ENCODE peak calls at places on chromosome 15, in six cellular contexts. One of them, this sample, is unnamed.

GRCh38 chr15:90907051-90907660 is 4.1 kb downstream of the MAN2A2 start:
- DNase-seq in lower lobe of right lung: peak; percentile 33
- DNase-seq in mammary epithelial cell: no peak
- DNase-seq in mesendoderm: no peak
- DNase-seq in psoas muscle: no peak
- DNase-seq in A549: no peak
- DNase-seq in this sample: no peak

GRCh38 chr15:49570174-49570573 is 50.4 kb downstream of the FAM227B start:
- DNase-seq in mammary epithelial cell: no peak
- DNase-seq in lower lobe of right lung: no peak
- DNase-seq in psoas muscle: no peak
- DNase-seq in mesendoderm: no peak
- DNase-seq in A549: no peak
- DNase-seq in this sample: no peak

GRCh38 chr15:73464602-73465001 is 21.6 kb downstream of the REC114 start:
- DNase-seq in lower lobe of right lung: no peak
- DNase-seq in mesendoderm: peak; percentile 57
- DNase-seq in psoas muscle: no peak
- DNase-seq in mammary epithelial cell: no peak
- DNase-seq in A549: peak; percentile 43
- DNase-seq in this sample: no peak

GRCh38 chr15:101262551-101262950 is 10.7 kb upstream of the CHSY1 start:
- DNase-seq in mesendoderm: no peak
- DNase-seq in lower lobe of right lung: no peak
- DNase-seq in psoas muscle: no peak
- DNase-seq in mammary epithelial cell: no peak
- DNase-seq in A549: no peak
- DNase-seq in this sample: no peak

GRCh38 chr15:100112061-100112420 is 229.7 kb downstream of the ADAMTS17 start:
- DNase-seq in lower lobe of right lung: no peak
- DNase-seq in psoas muscle: no peak
- DNase-seq in A549: no peak
- DNase-seq in mammary epithelial cell: no peak
- DNase-seq in mesendoderm: no peak
- DNase-seq in this sample: no peak

GRCh38 chr15:89912145-89912673 is 543 bp downstream of the ARPIN start:
- DNase-seq in mammary epithelial cell: no peak
- DNase-seq in mesendoderm: peak; percentile 35
- DNase-seq in A549: peak; percentile 58
- DNase-seq in psoas muscle: peak; percentile 46
- DNase-seq in lower lobe of right lung: peak; percentile 67
- DNase-seq in this sample: no peak

GRCh38 chr15:74727727-74728126 is 2.4 kb upstream of the CYP1A1 start:
- DNase-seq in lower lobe of right lung: no peak
- DNase-seq in mesendoderm: no peak
- DNase-seq in mammary epithelial cell: no peak
- DNase-seq in psoas muscle: no peak
- DNase-seq in A549: no peak
- DNase-seq in this sample: no peak

GRCh38 chr15:95600367-95600766 is 730.1 kb upstream of the NR2F2 start:
- DNase-seq in psoas muscle: no peak
- DNase-seq in mesendoderm: no peak
- DNase-seq in lower lobe of right lung: no peak
- DNase-seq in mammary epithelial cell: no peak
- DNase-seq in A549: no peak
- DNase-seq in this sample: no peak

GRCh38 chr15:31392761-31393401 is 66.2 kb downstream of the KLF13 start:
- DNase-seq in psoas muscle: no peak
- DNase-seq in mammary epithelial cell: no peak
- DNase-seq in lower lobe of right lung: no peak
- DNase-seq in A549: no peak
- DNase-seq in mesendoderm: peak; percentile 36
- DNase-seq in this sample: peak; percentile 33

GRCh38 chr15:92012368-92012629 is 158.8 kb downstream of the SLCO3A1 start:
- DNase-seq in mesendoderm: no peak
- DNase-seq in mammary epithelial cell: peak; percentile 36
- DNase-seq in A549: no peak
- DNase-seq in lower lobe of right lung: no peak
- DNase-seq in psoas muscle: no peak
- DNase-seq in this sample: no peak

GRCh38 chr15:88375234-88375926 is 91.8 kb downstream of the MRPL46 start:
- DNase-seq in A549: peak; percentile 65
- DNase-seq in psoas muscle: no peak
- DNase-seq in lower lobe of right lung: no peak
- DNase-seq in mammary epithelial cell: peak; percentile 58
- DNase-seq in mesendoderm: peak; percentile 70
- DNase-seq in this sample: no peak

GRCh38 chr15:31295660-31296059 is 31.0 kb upstream of the KLF13 start:
- DNase-seq in psoas muscle: no peak
- DNase-seq in lower lobe of right lung: no peak
- DNase-seq in mesendoderm: no peak
- DNase-seq in mammary epithelial cell: no peak
- DNase-seq in A549: no peak
- DNase-seq in this sample: no peak

GRCh38 chr15:85167568-85167967 is 185.9 kb downstream of the PDE8A start:
- DNase-seq in lower lobe of right lung: no peak
- DNase-seq in mesendoderm: no peak
- DNase-seq in psoas muscle: no peak
- DNase-seq in mammary epithelial cell: no peak
- DNase-seq in A549: no peak
- DNase-seq in this sample: no peak

DNA sequence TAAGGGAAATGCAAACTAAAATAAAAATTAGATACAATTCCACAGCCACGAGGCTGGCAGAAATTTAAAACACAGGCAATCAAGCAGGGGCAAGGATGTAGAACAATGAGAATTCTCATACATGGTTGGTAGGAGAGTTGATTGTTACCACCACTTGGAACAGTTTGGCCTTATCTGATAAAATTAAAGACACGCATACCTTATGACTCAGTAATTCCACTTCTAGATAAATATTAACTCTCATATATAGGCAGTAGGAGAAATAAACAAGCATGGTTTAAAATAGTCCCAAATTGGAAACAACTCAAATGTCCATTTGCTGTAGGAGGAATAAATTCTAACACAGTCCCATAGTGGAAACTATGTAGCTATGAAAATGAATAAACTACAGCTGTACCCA is 42.3 kb upstream of the USP3 start:
- DNase-seq in mesendoderm: no peak
- DNase-seq in A549: no peak
- DNase-seq in mammary epithelial cell: no peak
- DNase-seq in psoas muscle: no peak
- DNase-seq in lower lobe of right lung: no peak
- DNase-seq in this sample: no peak
- H3K27ac ChIP-seq in mesendoderm: no peak overlapping the region
- H3K27ac ChIP-seq in A549: peak overlapping the region; percentile 64
- H3K27ac ChIP-seq in mammary epithelial cell: no peak overlapping the region
- H3K27ac ChIP-seq in psoas muscle: no peak overlapping the region
- H3K27ac ChIP-seq in lower lobe of right lung: no peak overlapping the region
- H3K27ac ChIP-seq in this sample: no peak overlapping the region

DNA sequence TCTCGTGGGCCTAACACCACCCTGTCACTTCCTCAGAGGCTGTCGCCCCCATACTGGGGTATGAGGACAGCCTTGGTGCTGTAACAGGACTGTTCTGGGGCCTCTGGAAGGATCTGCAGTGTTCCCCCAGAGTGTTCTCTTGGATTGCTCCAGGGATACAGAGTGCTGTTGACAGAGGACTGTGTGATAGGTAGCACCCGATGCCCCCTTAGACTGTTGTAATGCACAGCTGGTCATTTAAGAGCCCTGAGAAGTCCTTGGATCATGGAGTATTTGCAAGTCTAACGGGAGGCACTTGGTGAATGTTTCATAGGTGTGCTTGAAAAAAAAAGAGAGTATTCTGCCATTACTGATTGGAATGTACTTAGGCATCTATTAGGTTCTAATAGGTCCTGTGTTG is 35.4 kb upstream of the UBE3A start:
- DNase-seq in psoas muscle: no peak
- DNase-seq in A549: no peak
- DNase-seq in mammary epithelial cell: no peak
- DNase-seq in lower lobe of right lung: no peak
- DNase-seq in mesendoderm: no peak
- DNase-seq in this sample: no peak
- H3K27ac ChIP-seq in psoas muscle: no peak overlapping the region
- H3K27ac ChIP-seq in A549: no peak overlapping the region
- H3K27ac ChIP-seq in mammary epithelial cell: no peak overlapping the region
- H3K27ac ChIP-seq in lower lobe of right lung: no peak overlapping the region
- H3K27ac ChIP-seq in mesendoderm: no peak overlapping the region
- H3K27ac ChIP-seq in this sample: no peak overlapping the region

DNA sequence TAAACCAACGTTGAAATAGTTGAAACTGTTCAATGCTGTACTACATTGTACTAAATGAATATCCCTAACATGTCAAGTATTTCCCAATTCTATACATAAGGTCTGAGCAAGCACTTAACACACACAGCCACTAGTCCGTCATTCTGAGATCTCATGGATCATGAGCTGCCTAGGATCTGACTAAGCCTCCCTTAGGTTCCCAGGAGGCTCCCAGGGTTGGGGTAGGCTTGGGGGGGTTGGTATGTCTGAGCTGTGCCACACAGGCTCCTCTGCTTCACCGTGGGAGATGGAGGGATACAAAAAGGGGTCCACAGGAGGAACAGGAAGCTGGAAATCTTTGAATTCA is 5.9 kb downstream of the RASGRP1 start:
- DNase-seq in lower lobe of right lung: no peak
- DNase-seq in A549: no peak
- DNase-seq in mesendoderm: no peak
- DNase-seq in psoas muscle: no peak
- DNase-seq in mammary epithelial cell: no peak
- DNase-seq in this sample: no peak
- H3K27ac ChIP-seq in lower lobe of right lung: no peak overlapping the region
- H3K27ac ChIP-seq in A549: no peak overlapping the region
- H3K27ac ChIP-seq in mesendoderm: no peak overlapping the region
- H3K27ac ChIP-seq in psoas muscle: no peak overlapping the region
- H3K27ac ChIP-seq in mammary epithelial cell: no peak overlapping the region
- H3K27ac ChIP-seq in this sample: no peak overlapping the region

DNA sequence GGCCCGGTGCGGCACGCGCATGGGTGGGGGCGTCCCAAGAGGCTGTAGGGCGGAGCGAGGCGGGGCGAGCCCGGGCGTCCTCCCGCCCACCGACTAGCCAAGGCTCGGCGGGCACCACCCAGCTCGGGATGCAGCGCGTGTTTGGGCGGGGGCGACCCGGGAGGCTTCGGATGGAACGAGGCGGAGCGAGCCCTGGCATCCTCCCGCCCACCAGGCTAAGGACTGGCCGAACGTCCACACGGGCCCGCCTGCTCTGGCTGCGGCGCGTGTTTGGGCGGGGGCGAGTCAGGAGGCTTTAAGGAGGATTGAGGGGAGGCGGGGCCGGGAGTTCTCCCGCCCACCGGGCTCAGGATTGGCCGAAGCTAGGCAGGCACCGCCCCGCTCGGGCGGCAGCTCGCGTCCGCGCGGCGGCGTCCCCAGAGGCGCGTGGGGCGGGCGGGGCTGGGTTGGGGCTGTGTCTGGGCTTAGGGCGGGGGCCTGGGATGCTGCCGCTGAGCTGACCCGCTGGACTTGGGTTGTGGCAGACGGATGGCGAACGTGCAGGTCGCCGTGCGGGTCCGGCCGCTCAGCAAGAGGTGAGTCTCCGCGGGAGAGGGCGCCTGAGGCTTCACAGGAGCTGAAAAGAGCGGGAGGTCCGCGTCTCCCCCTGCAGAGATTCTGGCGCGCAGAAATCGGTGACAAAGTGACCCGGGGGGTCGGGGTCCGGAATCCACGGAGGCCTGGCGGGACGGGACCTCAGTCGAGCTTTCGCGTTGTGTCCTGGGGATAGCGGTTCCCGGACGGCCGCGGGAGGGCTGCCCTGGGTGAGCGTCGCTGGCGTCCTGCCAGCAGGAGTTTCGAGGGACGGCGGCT is at the start of gene STARD9:
- DNase-seq in mammary epithelial cell: peak; percentile 98
- DNase-seq in mesendoderm: peak; percentile 99
- DNase-seq in lower lobe of right lung: peak; percentile 99
- DNase-seq in A549: peak; percentile 81
- DNase-seq in psoas muscle: peak; percentile 99
- DNase-seq in this sample: peak; percentile 96
- H3K27ac ChIP-seq in mammary epithelial cell: peak within 1 kb of the TSS; percentile 49
- H3K27ac ChIP-seq in mesendoderm: no peak within 1 kb of the TSS
- H3K27ac ChIP-seq in lower lobe of right lung: peak within 1 kb of the TSS; percentile 87
- H3K27ac ChIP-seq in A549: peak within 1 kb of the TSS; percentile 96
- H3K27ac ChIP-seq in psoas muscle: peak within 1 kb of the TSS; percentile 73
- H3K27ac ChIP-seq in this sample: peak within 1 kb of the TSS; percentile 1

GRCh38 chr15:39493393-39494067 is 87.3 kb upstream of the THBS1 start:
- DNase-seq in lower lobe of right lung: no peak
- DNase-seq in A549: no peak
- DNase-seq in psoas muscle: no peak
- DNase-seq in mesendoderm: no peak
- DNase-seq in mammary epithelial cell: no peak
- DNase-seq in this sample: no peak
- H3K27ac ChIP-seq in lower lobe of right lung: no peak overlapping the region
- H3K27ac ChIP-seq in A549: no peak overlapping the region
- H3K27ac ChIP-seq in psoas muscle: no peak overlapping the region
- H3K27ac ChIP-seq in mesendoderm: no peak overlapping the region
- H3K27ac ChIP-seq in mammary epithelial cell: no peak overlapping the region
- H3K27ac ChIP-seq in this sample: no peak overlapping the region

DNA sequence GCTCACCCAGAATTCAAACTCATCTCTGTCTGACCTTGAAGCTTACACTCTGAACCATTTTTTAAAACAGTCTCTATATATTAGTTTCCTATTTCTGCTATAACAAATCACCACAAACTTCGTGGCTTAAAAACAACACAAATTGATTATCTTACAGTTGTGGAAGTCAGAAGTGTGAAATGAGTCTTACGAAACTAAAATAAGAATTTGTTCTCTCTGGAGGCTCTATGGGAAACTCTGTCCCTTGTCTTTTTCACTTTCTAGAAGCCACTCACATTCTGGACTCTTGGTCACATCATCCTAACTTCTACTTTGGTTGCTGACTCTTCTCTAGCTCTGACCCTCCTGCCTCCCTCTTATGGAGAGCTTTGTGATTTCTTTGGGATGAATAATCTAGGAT is 429.3 kb upstream of the THBS1 start:
- DNase-seq in lower lobe of right lung: no peak
- DNase-seq in mesendoderm: no peak
- DNase-seq in psoas muscle: no peak
- DNase-seq in A549: no peak
- DNase-seq in mammary epithelial cell: no peak
- DNase-seq in this sample: no peak
- H3K27ac ChIP-seq in lower lobe of right lung: no peak overlapping the region
- H3K27ac ChIP-seq in mesendoderm: no peak overlapping the region
- H3K27ac ChIP-seq in psoas muscle: no peak overlapping the region
- H3K27ac ChIP-seq in A549: peak overlapping the region; percentile 22
- H3K27ac ChIP-seq in mammary epithelial cell: no peak overlapping the region
- H3K27ac ChIP-seq in this sample: no peak overlapping the region

DNA sequence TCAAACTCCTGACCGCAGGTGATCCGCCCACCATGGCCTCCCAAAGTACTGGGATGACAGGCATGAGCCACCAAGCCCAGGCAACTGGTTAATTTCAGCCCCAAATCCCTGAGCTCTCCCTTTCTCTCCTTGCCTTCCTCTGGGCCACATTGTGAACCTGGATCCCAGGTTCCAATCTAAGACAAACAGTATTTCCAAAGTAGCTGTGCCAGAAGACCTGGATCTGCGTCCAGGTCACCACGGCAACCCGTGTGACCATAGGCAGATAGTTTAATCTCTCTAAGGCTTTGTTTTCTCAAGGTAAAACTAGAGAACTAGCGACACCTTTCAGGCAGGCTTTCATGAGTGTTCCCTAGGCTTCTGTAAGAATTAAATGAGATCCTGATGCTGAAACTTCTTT is 5.9 kb upstream of the RBPMS2 start:
- DNase-seq in psoas muscle: no peak
- DNase-seq in A549: no peak
- DNase-seq in lower lobe of right lung: no peak
- DNase-seq in mammary epithelial cell: no peak
- DNase-seq in mesendoderm: peak; percentile 61
- DNase-seq in this sample: no peak
- H3K27ac ChIP-seq in psoas muscle: no peak overlapping the region
- H3K27ac ChIP-seq in A549: no peak overlapping the region
- H3K27ac ChIP-seq in lower lobe of right lung: no peak overlapping the region
- H3K27ac ChIP-seq in mammary epithelial cell: no peak overlapping the region
- H3K27ac ChIP-seq in mesendoderm: no peak overlapping the region
- H3K27ac ChIP-seq in this sample: no peak overlapping the region